ENCODE peak calls at places on chromosomes 13 and 19, in eight cellular contexts. U is NCI-H1092; H is stimulated activated CD4-positive, alpha-beta T cell treated with anti-CD3 and anti-CD28 coated beads, Interleukin-4, amount 100 ng/mL, for 48 hours; D is CD8-positive, alpha-beta memory T cell; L is left lung; X is stimulated activated CD8-positive, alpha-beta memory T cell treated with anti-CD3 and anti-CD28 coated beads, Interleukin-4, amount 100 ng/mL, for 48 hours; P is nephron progenitor cell; E is AG04450. R is an unnamed sample.

GRCh38 chr13:75079226-75079625 is 402.7 kb downstream of the TBC1D4 start:
- DNase-seq in P (no peak), D (no peak), H (no peak), X (no peak), E (peak; percentile 10), L (no peak), U (no peak), R (no peak)

GRCh38 chr13:94480672-94481145 is 1.2 kb upstream of the DCT start:
- DNase-seq in P (no peak), X (no peak), L (no peak), U (peak; percentile 31), E (no peak), D (no peak), H (no peak), R (peak; percentile 58)

GRCh38 chr13:29850213-29850898 is at the start of gene UBL3:
- DNase-seq in E (peak; percentile 87), P (peak; percentile 96), D (peak; percentile 90), H (peak; percentile 93), X (peak; percentile 92), L (peak; percentile 98), U (peak; percentile 94), R (peak; percentile 93)

GRCh38 chr13:98174995-98175394 is 2.1 kb downstream of the RNF113B start:
- DNase-seq in L (no peak), U (no peak), D (no peak), E (no peak), H (no peak), X (no peak), P (no peak), R (no peak)

GRCh38 chr19:2887391-2887914 is 13.3 kb upstream of the ZNF57 start:
- DNase-seq in D (no peak), P (no peak), L (no peak), X (no peak), U (peak; percentile 59), E (peak; percentile 27), H (no peak), R (peak; percentile 77)

GRCh38 chr19:3346677-3347353 is 19.6 kb upstream of the NFIC start:
- DNase-seq in L (no peak), E (no peak), P (no peak), X (no peak), D (no peak), U (peak; percentile 84), H (no peak), R (no peak)

GRCh38 chr13:32016119-32016518 is 15.5 kb upstream of the FRY start:
- DNase-seq in D (no peak), U (no peak), L (no peak), E (no peak), P (no peak), X (no peak), H (no peak), R (no peak)

GRCh38 chr19:42122691-42123607 is 9.3 kb downstream of the POU2F2 start:
- DNase-seq in D (no peak), H (peak; percentile 76), U (no peak), P (no peak), L (no peak), X (peak; percentile 85), E (no peak), R (no peak)

GRCh38 chr13:92804346-92804745 is 422.3 kb upstream of the GPC6 start:
- DNase-seq in D (no peak), H (no peak), P (no peak), X (no peak), L (no peak), U (no peak), E (no peak), R (no peak)

GRCh38 chr19:49391581-49392399 is 3.7 kb downstream of the KASH5 start:
- DNase-seq in U (peak; percentile 66), D (peak; percentile 63), L (peak; percentile 90), P (peak; percentile 77), H (peak; percentile 71), E (peak; percentile 20), X (peak; percentile 83), R (peak; percentile 71)

GRCh38 chr13:39840201-39840600 is 184.7 kb downstream of the COG6 start:
- DNase-seq in E (no peak), U (no peak), X (no peak), P (no peak), D (no peak), L (no peak), H (no peak), R (no peak)

GRCh38 chr13:28489536-28489935 is 5.4 kb downstream of the FLT1 start:
- DNase-seq in H (no peak), L (no peak), X (no peak), U (no peak), P (no peak), E (no peak), D (no peak), R (no peak)

GRCh38 chr13:42279986-42280385 is 8.0 kb downstream of the AKAP11 start:
- DNase-seq in E (no peak), P (no peak), L (no peak), H (no peak), X (no peak), U (no peak), D (no peak), R (no peak)

GRCh38 chr19:29013988-29014387 is 199.0 kb downstream of the UQCRFS1 start:
- DNase-seq in P (no peak), L (no peak), E (no peak), D (no peak), X (no peak), H (no peak), U (no peak), R (no peak)

GRCh38 chr13:35343417-35343816 is 133.1 kb downstream of the MAB21L1 start:
- DNase-seq in E (no peak), U (no peak), L (no peak), H (no peak), D (no peak), X (no peak), P (no peak), R (peak; percentile 80)

GRCh38 chr13:80214521-80214941 is 126.4 kb downstream of the SPRY2 start:
- DNase-seq in L (no peak), E (peak; percentile 6), D (no peak), H (no peak), X (no peak), U (no peak), P (no peak), R (peak; percentile 29)

GRCh38 chr13:36918246-36919060 is 1.6 kb downstream of the SMAD9 start:
- DNase-seq in X (no peak), E (no peak), P (no peak), H (no peak), L (no peak), U (no peak), D (no peak), R (peak; percentile 35)

GRCh38 chr13:49319555-49320350 is 72.0 kb downstream of the CDADC1 start:
- DNase-seq in X (no peak), E (peak; percentile 54), H (no peak), L (no peak), U (no peak), D (no peak), P (no peak), R (no peak)

GRCh38 chr13:26819067-26819466 is 58.5 kb upstream of the GPR12 start:
- DNase-seq in E (no peak), U (no peak), H (no peak), P (no peak), L (no peak), D (no peak), X (no peak), R (no peak)

R was measured in SK-N-DZ.